ENCODE peak calls at places on chromosomes 4 and X, in nine cellular contexts. One of them, this sample, is unnamed.

GRCh38 chr4:38055566-38055965 is 95.4 kb downstream of the PTTG2 start:
- DNase-seq in activated T-cell treated with anti-CD3 and anti-CD28 coated beads, Interleukin-2, amount 50 U/mL, for 4 hours: no peak
- DNase-seq in AG08395: no peak
- DNase-seq in pancreas: no peak
- DNase-seq in activated CD4-positive, alpha-beta T cell treated with anti-CD3 and anti-CD28 coated beads for 1 hour: no peak
- DNase-seq in choroid plexus epithelial cell: no peak
- DNase-seq in HFF-Myc: no peak
- DNase-seq in foreskin fibroblast: no peak
- DNase-seq in G401: no peak
- DNase-seq in this sample: no peak

GRCh38 chr4:52107336-52107735 is 56.2 kb downstream of the SPATA18 start:
- DNase-seq in activated T-cell treated with anti-CD3 and anti-CD28 coated beads, Interleukin-2, amount 50 U/mL, for 4 hours: no peak
- DNase-seq in AG08395: no peak
- DNase-seq in pancreas: no peak
- DNase-seq in activated CD4-positive, alpha-beta T cell treated with anti-CD3 and anti-CD28 coated beads for 1 hour: no peak
- DNase-seq in choroid plexus epithelial cell: peak
- DNase-seq in HFF-Myc: no peak
- DNase-seq in foreskin fibroblast: peak
- DNase-seq in G401: no peak
- DNase-seq in this sample: no peak

GRCh38 chr4:8744083-8744805 is 127.4 kb downstream of the HMX1 start:
- DNase-seq in activated T-cell treated with anti-CD3 and anti-CD28 coated beads, Interleukin-2, amount 50 U/mL, for 4 hours: no peak
- DNase-seq in AG08395: no peak
- DNase-seq in pancreas: peak
- DNase-seq in activated CD4-positive, alpha-beta T cell treated with anti-CD3 and anti-CD28 coated beads for 1 hour: no peak
- DNase-seq in choroid plexus epithelial cell: no peak
- DNase-seq in HFF-Myc: no peak
- DNase-seq in foreskin fibroblast: no peak
- DNase-seq in G401: no peak
- DNase-seq in this sample: no peak

GRCh38 chr4:120052840-120053239 is 13.8 kb downstream of the MAD2L1 start:
- DNase-seq in activated T-cell treated with anti-CD3 and anti-CD28 coated beads, Interleukin-2, amount 50 U/mL, for 4 hours: no peak
- DNase-seq in AG08395: peak
- DNase-seq in pancreas: no peak
- DNase-seq in activated CD4-positive, alpha-beta T cell treated with anti-CD3 and anti-CD28 coated beads for 1 hour: no peak
- DNase-seq in choroid plexus epithelial cell: peak
- DNase-seq in HFF-Myc: peak
- DNase-seq in foreskin fibroblast: peak
- DNase-seq in G401: no peak
- DNase-seq in this sample: no peak

GRCh38 chr4:81565137-81565870 is 93.6 kb upstream of the RASGEF1B start:
- DNase-seq in activated T-cell treated with anti-CD3 and anti-CD28 coated beads, Interleukin-2, amount 50 U/mL, for 4 hours: no peak
- DNase-seq in AG08395: peak
- DNase-seq in pancreas: peak
- DNase-seq in activated CD4-positive, alpha-beta T cell treated with anti-CD3 and anti-CD28 coated beads for 1 hour: no peak
- DNase-seq in choroid plexus epithelial cell: peak
- DNase-seq in HFF-Myc: no peak
- DNase-seq in foreskin fibroblast: peak
- DNase-seq in G401: peak
- DNase-seq in this sample: no peak

GRCh38 chr4:108690738-108691137 is 40.3 kb downstream of the OSTC start:
- DNase-seq in activated T-cell treated with anti-CD3 and anti-CD28 coated beads, Interleukin-2, amount 50 U/mL, for 4 hours: no peak
- DNase-seq in AG08395: no peak
- DNase-seq in pancreas: no peak
- DNase-seq in activated CD4-positive, alpha-beta T cell treated with anti-CD3 and anti-CD28 coated beads for 1 hour: no peak
- DNase-seq in choroid plexus epithelial cell: peak
- DNase-seq in HFF-Myc: no peak
- DNase-seq in foreskin fibroblast: peak
- DNase-seq in G401: no peak
- DNase-seq in this sample: no peak

GRCh38 chrX:39320165-39320564 is 518.9 kb downstream of the MID1IP1 start:
- DNase-seq in activated T-cell treated with anti-CD3 and anti-CD28 coated beads, Interleukin-2, amount 50 U/mL, for 4 hours: no peak
- DNase-seq in AG08395: no peak
- DNase-seq in pancreas: no peak
- DNase-seq in activated CD4-positive, alpha-beta T cell treated with anti-CD3 and anti-CD28 coated beads for 1 hour: no peak
- DNase-seq in choroid plexus epithelial cell: no peak
- DNase-seq in HFF-Myc: no peak
- DNase-seq in foreskin fibroblast: no peak
- DNase-seq in G401: peak
- DNase-seq in this sample: no peak

GRCh38 chr4:82691431-82691830 is 107.2 kb downstream of the SCD5 start:
- DNase-seq in activated T-cell treated with anti-CD3 and anti-CD28 coated beads, Interleukin-2, amount 50 U/mL, for 4 hours: no peak
- DNase-seq in AG08395: no peak
- DNase-seq in pancreas: no peak
- DNase-seq in activated CD4-positive, alpha-beta T cell treated with anti-CD3 and anti-CD28 coated beads for 1 hour: no peak
- DNase-seq in choroid plexus epithelial cell: no peak
- DNase-seq in HFF-Myc: no peak
- DNase-seq in foreskin fibroblast: no peak
- DNase-seq in G401: no peak
- DNase-seq in this sample: no peak

GRCh38 chr4:177369372-177369771 is 59.7 kb downstream of the NEIL3 start:
- DNase-seq in activated T-cell treated with anti-CD3 and anti-CD28 coated beads, Interleukin-2, amount 50 U/mL, for 4 hours: no peak
- DNase-seq in AG08395: no peak
- DNase-seq in pancreas: no peak
- DNase-seq in activated CD4-positive, alpha-beta T cell treated with anti-CD3 and anti-CD28 coated beads for 1 hour: no peak
- DNase-seq in choroid plexus epithelial cell: peak
- DNase-seq in HFF-Myc: no peak
- DNase-seq in foreskin fibroblast: peak
- DNase-seq in G401: no peak
- DNase-seq in this sample: no peak

GRCh38 chr4:126564283-126564854 is 1068.4 kb upstream of the INTU start:
- DNase-seq in activated T-cell treated with anti-CD3 and anti-CD28 coated beads, Interleukin-2, amount 50 U/mL, for 4 hours: no peak
- DNase-seq in AG08395: no peak
- DNase-seq in pancreas: no peak
- DNase-seq in activated CD4-positive, alpha-beta T cell treated with anti-CD3 and anti-CD28 coated beads for 1 hour: no peak
- DNase-seq in choroid plexus epithelial cell: no peak
- DNase-seq in HFF-Myc: no peak
- DNase-seq in foreskin fibroblast: peak
- DNase-seq in G401: no peak
- DNase-seq in this sample: no peak

GRCh38 chr4:186840771-186841301 is 117.2 kb upstream of the FAT1 start:
- DNase-seq in activated T-cell treated with anti-CD3 and anti-CD28 coated beads, Interleukin-2, amount 50 U/mL, for 4 hours: no peak
- DNase-seq in AG08395: no peak
- DNase-seq in pancreas: no peak
- DNase-seq in activated CD4-positive, alpha-beta T cell treated with anti-CD3 and anti-CD28 coated beads for 1 hour: no peak
- DNase-seq in choroid plexus epithelial cell: no peak
- DNase-seq in HFF-Myc: no peak
- DNase-seq in foreskin fibroblast: no peak
- DNase-seq in G401: no peak
- DNase-seq in this sample: no peak

GRCh38 chrX:19772306-19772705 is 115.1 kb downstream of the SH3KBP1 start:
- DNase-seq in activated T-cell treated with anti-CD3 and anti-CD28 coated beads, Interleukin-2, amount 50 U/mL, for 4 hours: no peak
- DNase-seq in AG08395: peak
- DNase-seq in pancreas: no peak
- DNase-seq in activated CD4-positive, alpha-beta T cell treated with anti-CD3 and anti-CD28 coated beads for 1 hour: no peak
- DNase-seq in choroid plexus epithelial cell: peak
- DNase-seq in HFF-Myc: no peak
- DNase-seq in foreskin fibroblast: peak
- DNase-seq in G401: no peak
- DNase-seq in this sample: no peak